ENCODE peak calls at places on chromosomes 11 and 22, in eight cellular contexts. H is H9, D is tibial nerve, M is foreskin fibroblast, Y is lower lobe of right lung, O is ovary, B is fibroblast of lung, L is neural progenitor cell. X is an unnamed sample.

GRCh38 chr11:71282581-71283351 is 30.4 kb upstream of the SHANK2 start:
- DNase-seq in O (no peak), L (peak), M (no peak), B (no peak), Y (no peak), D (no peak), H (peak), X (no peak)

GRCh38 chr11:108654994-108655631 is 9.8 kb upstream of the DDX10 start:
- DNase-seq in Y (no peak), D (no peak), M (peak), O (peak), H (no peak), L (peak), B (peak), X (peak)

GRCh38 chr22:50503475-50504145 is 3.9 kb downstream of the LMF2 start:
- DNase-seq in L (no peak), D (no peak), M (no peak), B (no peak), O (no peak), Y (peak), H (peak), X (no peak)

GRCh38 chr22:27149886-27150529 is 492.6 kb downstream of the MIAT start:
- DNase-seq in Y (no peak), M (no peak), O (no peak), L (no peak), H (no peak), D (no peak), B (peak), X (no peak)

GRCh38 chr11:122795281-122795680 is 43.0 kb upstream of the CRTAM start:
- DNase-seq in O (no peak), Y (no peak), B (no peak), M (no peak), D (no peak), L (no peak), H (no peak), X (no peak)

GRCh38 chr11:128246364-128247234 is 340.8 kb downstream of the ETS1 start:
- DNase-seq in Y (no peak), O (peak), B (peak), H (no peak), D (no peak), M (peak), L (peak), X (peak)

GRCh38 chr11:75813622-75814039 is 1.4 kb upstream of the UVRAG start:
- DNase-seq in M (no peak), D (no peak), H (no peak), O (no peak), L (no peak), B (peak), Y (no peak), X (no peak)

GRCh38 chr22:37472418-37473006 is 13.7 kb downstream of the MFNG start:
- DNase-seq in Y (no peak), O (no peak), B (no peak), L (peak), H (peak), M (no peak), D (no peak), X (peak)

GRCh38 chr11:22192289-22192641 is 620 bp upstream of the ANO5 start:
- DNase-seq in H (peak), M (no peak), B (peak), Y (no peak), D (no peak), O (peak), L (peak), X (no peak)

GRCh38 chr11:7353100-7353499 is 101.4 kb downstream of the SYT9 start:
- DNase-seq in Y (peak), D (peak), M (peak), O (no peak), H (peak), B (no peak), L (peak), X (peak)

GRCh38 chr11:64095949-64096348 is 60.2 kb downstream of the FLRT1 start:
- DNase-seq in M (no peak), Y (no peak), B (no peak), H (no peak), D (no peak), O (no peak), L (no peak), X (no peak)

GRCh38 chr11:11589385-11589890 is 32.4 kb downstream of the GALNT18 start:
- DNase-seq in Y (no peak), D (no peak), O (no peak), B (no peak), L (no peak), M (no peak), H (no peak), X (no peak)

GRCh38 chr11:98036810-98037209 is 983.9 kb upstream of the CNTN5 start:
- DNase-seq in H (no peak), O (no peak), D (no peak), L (no peak), B (no peak), M (no peak), Y (no peak), X (no peak)

GRCh38 chr22:30000566-30000965 is 79.7 kb upstream of the HORMAD2 start:
- DNase-seq in O (no peak), M (no peak), H (no peak), L (no peak), Y (no peak), D (no peak), B (peak), X (no peak)

GRCh38 chr22:43113516-43114251 is 3.1 kb downstream of the BIK start:
- DNase-seq in O (no peak), M (no peak), D (no peak), L (no peak), Y (peak), B (no peak), H (no peak), X (no peak)

GRCh38 chr11:45771942-45772522 is 32.9 kb upstream of the SLC35C1 start:
- DNase-seq in H (peak), O (peak), L (peak), Y (peak), B (peak), M (peak), D (peak), X (peak)

GRCh38 chr11:62835336-62835735 is 2.7 kb upstream of the TEX54 start:
- DNase-seq in B (no peak), D (no peak), H (no peak), O (no peak), Y (no peak), L (no peak), M (no peak), X (no peak)

GRCh38 chr11:113160652-113161051 is 153.7 kb upstream of the TTC12 start:
- DNase-seq in O (no peak), B (no peak), L (no peak), M (no peak), D (no peak), Y (no peak), H (no peak), X (no peak)

GRCh38 chr11:33967451-33967850 is 75.6 kb upstream of the LMO2 start:
- DNase-seq in O (no peak), M (no peak), Y (no peak), B (no peak), D (no peak), H (no peak), L (no peak), X (no peak)

GRCh38 chr11:47233989-47234668 is 14.5 kb downstream of the ACP2 start:
- DNase-seq in M (peak), Y (no peak), O (peak), B (peak), L (peak), H (peak), D (no peak), X (no peak)
- TF ChIP-seq CTCF in M (peak), Y (peak), O (no peak), B (peak), L (peak), H (peak), D (no peak), X (no peak)

GRCh38 chr11:117544431-117544830 is 216.8 kb downstream of the CEP164 start:
- DNase-seq in M (no peak), L (no peak), O (no peak), H (no peak), D (no peak), Y (peak), B (no peak), X (no peak)

GRCh38 chr11:117547188-117547831 is 219.7 kb downstream of the CEP164 start:
- DNase-seq in M (no peak), L (peak), O (no peak), Y (peak), D (no peak), H (peak), B (no peak), X (no peak)

GRCh38 chr11:117547911-117548310 is 220.3 kb downstream of the CEP164 start:
- DNase-seq in Y (peak), B (no peak), D (no peak), L (no peak), H (no peak), O (no peak), M (no peak), X (no peak)

GRCh38 chr11:117545706-117546105 is 218.1 kb downstream of the CEP164 start:
- DNase-seq in H (no peak), D (no peak), B (no peak), Y (peak), M (no peak), L (no peak), O (no peak), X (no peak)

GRCh38 chr11:117546431-117547160 is 218.9 kb downstream of the CEP164 start:
- DNase-seq in Y (peak), D (no peak), B (no peak), H (no peak), O (no peak), M (no peak), L (peak), X (no peak)
- TF ChIP-seq CTCF in Y (no peak), D (no peak), B (no peak), H (no peak), O (no peak), M (no peak), L (no peak), X (no peak)

GRCh38 chr11:37857726-37858125 is 1259.7 kb upstream of the RAG2 start:
- DNase-seq in L (no peak), M (no peak), Y (no peak), B (no peak), H (no peak), O (no peak), D (no peak), X (no peak)

GRCh38 chr11:37861671-37862070 is 1263.6 kb upstream of the RAG2 start:
- DNase-seq in B (no peak), O (no peak), D (no peak), L (no peak), Y (no peak), H (no peak), M (no peak), X (no peak)

GRCh38 chr11:37858398-37858797 is 1260.4 kb upstream of the RAG2 start:
- DNase-seq in L (no peak), B (no peak), D (no peak), Y (no peak), H (no peak), M (no peak), O (no peak), X (no peak)
- TF ChIP-seq CTCF in L (peak), B (no peak), D (no peak), Y (no peak), H (peak), M (no peak), O (no peak), X (peak)

GRCh38 chr11:125164091-125164421 is 495 bp upstream of the PKNOX2 start:
- DNase-seq in L (no peak), M (no peak), O (no peak), D (no peak), B (no peak), Y (no peak), H (no peak), X (no peak)

GRCh38 chr11:125165111-125165663 is 636 bp downstream of the PKNOX2 start:
- DNase-seq in D (no peak), Y (no peak), O (peak), B (peak), H (no peak), M (peak), L (peak), X (peak)

GRCh38 chr11:125163431-125164011 is 1.0 kb upstream of the PKNOX2 start:
- DNase-seq in H (peak), Y (no peak), D (no peak), O (no peak), M (no peak), L (peak), B (no peak), X (no peak)

GRCh38 chr11:125165664-125166346 is 1.3 kb downstream of the PKNOX2 start:
- DNase-seq in B (peak), L (peak), D (no peak), O (peak), M (no peak), Y (no peak), H (no peak), X (no peak)

DNA sequence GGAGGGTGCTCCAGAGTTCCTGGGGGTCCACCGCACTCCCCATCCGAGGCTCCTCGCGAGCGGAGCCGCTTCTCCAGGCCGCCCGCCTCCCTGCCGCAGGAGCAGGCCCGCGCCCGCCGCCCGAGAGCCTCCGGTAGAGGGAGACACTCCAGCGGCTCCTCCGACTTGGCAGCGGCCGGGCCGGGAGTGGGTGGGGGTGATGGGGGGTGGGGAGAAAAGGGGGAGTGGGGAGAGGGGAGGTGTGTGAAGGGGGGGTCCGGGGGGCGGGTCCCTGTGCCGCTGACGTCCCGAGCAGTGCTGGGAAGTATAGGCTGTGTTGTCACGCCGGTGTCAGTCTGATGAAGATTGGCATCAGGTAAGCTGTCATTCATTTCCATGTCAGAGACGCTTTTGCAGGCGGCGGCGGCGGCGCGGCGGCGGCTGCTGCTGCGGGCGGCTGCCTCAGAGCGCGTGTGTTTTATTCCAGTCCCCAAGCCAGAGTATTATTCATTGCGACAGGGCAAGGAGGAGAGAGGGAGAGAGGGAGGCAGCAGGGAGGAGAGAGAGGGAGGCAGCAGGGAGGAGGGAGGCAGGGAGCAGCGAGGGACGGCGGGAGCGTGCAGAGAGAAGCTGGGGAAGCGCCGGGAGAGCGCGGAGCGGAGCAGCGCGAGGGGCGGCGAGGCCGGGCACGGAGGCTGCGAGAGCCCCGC is at the start of gene PKNOX2:
- DNase-seq in Y (peak), H (peak), B (peak), M (peak), D (peak), O (peak), L (peak), X (peak)
- TF ChIP-seq CTCF in Y (peak), H (peak), B (peak), M (peak), D (peak), O (peak), L (peak), X (peak)

GRCh38 chr22:44671742-44672141 is 30.3 kb upstream of the PRR5 start:
- DNase-seq in B (peak), H (no peak), O (no peak), D (no peak), Y (no peak), M (peak), L (no peak), X (no peak)
- TF ChIP-seq CTCF in B (no peak), H (no peak), O (no peak), D (no peak), Y (no peak), M (no peak), L (no peak), X (no peak)

DNA sequence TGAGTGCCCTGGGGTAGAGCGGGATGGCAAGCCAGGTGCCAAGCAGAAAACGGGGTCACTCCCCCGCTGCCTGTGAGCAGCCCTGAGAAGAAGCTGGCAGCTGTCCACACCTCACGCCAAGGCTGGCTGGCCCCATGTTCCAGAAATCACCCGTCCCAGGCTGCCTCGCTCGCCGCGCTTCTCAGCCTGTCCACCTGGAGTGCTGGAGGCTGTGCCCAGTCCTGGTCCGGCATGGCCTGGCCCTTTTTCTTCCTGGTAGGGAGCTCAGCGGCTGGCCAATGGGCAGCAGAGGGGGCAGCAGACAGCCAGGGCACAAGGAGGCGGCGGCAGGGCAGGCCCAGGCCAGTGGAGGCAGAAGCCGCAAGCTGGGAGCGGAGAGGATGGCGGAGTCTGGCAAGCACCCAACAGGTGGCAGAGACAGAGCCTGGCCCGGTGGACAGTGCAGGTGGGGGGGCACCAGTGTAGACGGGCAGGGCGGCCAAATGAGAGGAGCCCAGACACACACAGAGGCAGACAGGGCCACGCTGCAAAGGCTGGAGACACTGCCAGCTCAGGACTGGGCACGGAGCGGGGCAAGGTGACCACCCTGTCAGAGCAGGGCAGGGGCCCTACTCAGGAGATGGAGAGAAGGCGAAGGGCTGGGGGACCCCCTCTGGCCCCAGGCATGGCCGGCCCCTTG is 37.2 kb upstream of the TH start:
- DNase-seq in H (peak), M (no peak), D (no peak), L (peak), Y (peak), B (no peak), O (peak), X (no peak)
- TF ChIP-seq CTCF in H (peak), M (no peak), D (no peak), L (peak), Y (no peak), B (no peak), O (no peak), X (no peak)

DNA sequence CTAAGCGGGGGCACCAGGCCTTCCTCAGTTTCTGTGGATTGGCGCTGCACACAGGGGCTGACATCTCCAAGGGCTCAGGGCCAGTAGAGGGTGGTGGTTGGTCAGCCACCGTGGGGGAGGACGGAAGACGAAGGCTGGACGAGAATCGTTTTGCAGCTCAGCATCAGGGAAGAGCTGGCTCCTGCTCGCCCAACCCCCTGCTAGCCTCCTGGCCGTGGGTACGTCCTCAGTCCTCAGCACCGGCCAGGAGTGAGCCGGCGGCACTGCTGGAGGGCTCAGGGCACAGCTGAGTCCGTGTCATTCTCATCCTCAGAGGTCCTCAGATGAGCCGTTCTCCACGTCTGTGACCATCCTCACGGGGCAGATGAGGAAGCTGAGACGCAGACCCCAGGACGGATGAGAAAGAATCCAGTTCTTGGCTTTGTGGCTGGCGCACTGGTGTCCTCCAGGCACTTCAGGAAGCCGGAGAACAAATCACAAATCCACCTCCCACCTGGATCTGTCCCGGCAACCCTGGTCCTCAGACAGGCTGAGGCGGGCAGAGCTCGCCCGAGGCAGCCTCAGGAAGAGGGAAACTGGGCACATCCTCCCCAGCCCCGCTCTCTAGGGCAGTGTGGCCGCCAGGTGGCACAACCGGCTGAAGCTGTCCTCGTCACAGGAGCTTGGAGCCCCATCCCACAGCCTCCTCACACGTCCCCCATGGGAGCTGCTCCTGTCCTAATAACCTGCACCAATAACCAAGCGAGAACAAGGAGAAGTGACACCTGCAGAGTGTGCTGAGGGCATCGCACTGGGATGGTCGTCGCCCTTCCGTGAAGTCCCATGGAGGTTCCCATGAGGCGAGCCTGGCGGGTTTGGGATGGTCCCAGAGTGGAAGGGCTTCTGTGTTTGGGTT is 393.7 kb downstream of the BRD1 start:
- DNase-seq in Y (no peak), L (peak), M (no peak), O (no peak), D (no peak), B (no peak), H (peak), X (no peak)
- TF ChIP-seq CTCF in Y (no peak), L (peak), M (no peak), O (no peak), D (no peak), B (no peak), H (peak), X (no peak)

GRCh38 chr11:114262681-114263509 is 33.3 kb upstream of the NNMT start:
- DNase-seq in M (peak), L (peak), Y (no peak), H (peak), B (peak), O (no peak), D (no peak), X (peak)
- TF ChIP-seq CTCF in M (peak), L (peak), Y (peak), H (peak), B (peak), O (peak), D (peak), X (peak)

DNA sequence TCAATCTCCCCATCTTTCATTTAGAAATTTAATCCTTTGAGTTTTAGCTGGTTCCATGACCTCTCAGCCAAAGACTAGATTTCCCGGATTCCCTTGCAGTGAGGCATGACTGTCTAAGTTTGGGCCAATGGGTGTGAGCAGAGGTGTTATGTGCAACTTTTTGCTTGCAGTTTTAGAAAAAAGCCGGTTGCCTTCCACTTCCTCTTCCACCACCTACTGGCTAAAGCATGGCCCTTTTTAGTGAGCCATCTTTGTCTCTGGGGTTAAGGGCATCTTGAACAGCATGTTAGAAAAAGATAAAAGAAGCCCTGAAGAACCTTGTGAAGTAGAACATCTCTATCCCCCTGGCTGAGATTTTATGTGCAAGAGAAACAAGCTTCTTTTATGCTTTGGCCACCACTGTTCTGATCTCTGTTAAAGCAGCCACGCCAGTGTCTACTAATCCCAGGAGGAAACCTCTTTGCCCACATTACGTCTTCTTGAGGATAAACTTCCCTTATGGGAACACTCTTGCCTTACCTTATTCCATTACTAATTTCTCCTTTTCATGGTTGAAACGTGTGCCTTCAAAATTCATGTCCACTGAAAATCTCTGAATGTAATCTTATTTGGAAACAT is 279.9 kb downstream of the TENM4 start:
- DNase-seq in H (no peak), M (no peak), D (no peak), L (peak), Y (no peak), O (no peak), B (peak), X (peak)
- TF ChIP-seq CTCF in H (peak), M (no peak), D (no peak), L (peak), Y (peak), O (no peak), B (peak), X (peak)